ENCODE peak calls at places on chromosome 17, in five cellular contexts. O is RPMI7951; Z is activated naive CD8-positive, alpha-beta T cell treated with anti-CD3 and anti-CD28 coated beads, Interleukin-2, amount 50 U/mL, for 16 hours; I is naive thymus-derived CD8-positive, alpha-beta T cell; N is activated T-cell treated with anti-CD3 and anti-CD28 coated beads for 1 hour. B is an unnamed sample.

GRCh38 chr17:40727447-40728231 is 24.1 kb upstream of the KRT24 start:
- DNase-seq in O (peak; percentile 78), Z (no peak), I (no peak), N (no peak), B (no peak)

GRCh38 chr17:66555605-66556004 is 253.2 kb downstream of the PRKCA start:
- DNase-seq in O (no peak), Z (no peak), I (no peak), N (no peak), B (no peak)

GRCh38 chr17:74176546-74177001 is 26.9 kb upstream of the RPL38 start:
- DNase-seq in O (peak; percentile 50), Z (no peak), I (no peak), N (no peak), B (no peak)

GRCh38 chr17:66459811-66460270 is 157.4 kb downstream of the PRKCA start:
- DNase-seq in O (peak; percentile 93), Z (no peak), I (no peak), N (no peak), B (no peak)

GRCh38 chr17:30954046-30954805 is 16.6 kb upstream of the RNF135 start:
- DNase-seq in O (no peak), Z (no peak), I (no peak), N (no peak), B (no peak)

GRCh38 chr17:48973806-48974205 is 5.4 kb upstream of the GIP start:
- DNase-seq in O (no peak), Z (no peak), I (no peak), N (no peak), B (no peak)

GRCh38 chr17:58084317-58084981 is 1.2 kb downstream of the DYNLL2 start:
- DNase-seq in O (peak; percentile 6), Z (no peak), I (peak; percentile 41), N (peak; percentile 37), B (peak; percentile 44)

GRCh38 chr17:40699880-40700279 is 3.7 kb downstream of the KRT24 start:
- DNase-seq in O (no peak), Z (no peak), I (no peak), N (no peak), B (no peak)

GRCh38 chr17:8683355-8683754 is 52.8 kb upstream of the MYH10 start:
- DNase-seq in O (no peak), Z (no peak), I (no peak), N (no peak), B (no peak)

GRCh38 chr17:63029520-63029919 is 63.5 kb downstream of the TANC2 start:
- DNase-seq in O (peak; percentile 47), Z (no peak), I (no peak), N (no peak), B (no peak)

GRCh38 chr17:44024271-44024663 is 9.5 kb upstream of the TMEM101 start:
- DNase-seq in O (no peak), Z (no peak), I (no peak), N (no peak), B (no peak)

GRCh38 chr17:28760987-28761562 is 17.3 kb downstream of the TRAF4 start:
- DNase-seq in O (peak; percentile 43), Z (no peak), I (no peak), N (no peak), B (no peak)

GRCh38 chr17:19346351-19347255 is 15.9 kb downstream of the B9D1 start:
- DNase-seq in O (peak; percentile 86), Z (no peak), I (no peak), N (no peak), B (no peak)

GRCh38 chr17:62825182-62825581 is 17.1 kb upstream of the MARCHF10 start:
- DNase-seq in O (no peak), Z (no peak), I (no peak), N (no peak), B (no peak)